ENCODE peak calls at places on chromosomes 4 and X, in four cellular contexts. One of them, this sample, is unnamed.
A peak's percentile ranks its signal among the peaks of the same experiment; 100 is the strongest.

GRCh38 chr4:48779095-48779997 is 733 bp downstream of the FRYL start:
- DNase-seq in GM12878: no peak
- DNase-seq in K562: peak; percentile 66
- DNase-seq in GM12891: peak; percentile 48
- DNase-seq in this sample: peak; percentile 36

GRCh38 chrX:150984164-150984824 is 1.2 kb downstream of the HMGB3 start:
- DNase-seq in GM12878: no peak
- DNase-seq in K562: peak; percentile 44
- DNase-seq in GM12891: no peak
- DNase-seq in this sample: no peak

GRCh38 chr4:6618386-6619115 is 21.9 kb upstream of the MRFAP1 start:
- DNase-seq in GM12878: no peak
- DNase-seq in K562: no peak
- DNase-seq in GM12891: no peak
- DNase-seq in this sample: no peak

GRCh38 chr4:158808399-158808798 is 39.6 kb downstream of the FNIP2 start:
- DNase-seq in GM12878: no peak
- DNase-seq in K562: no peak
- DNase-seq in GM12891: no peak
- DNase-seq in this sample: no peak

GRCh38 chr4:25190407-25190806 is 30.2 kb upstream of the SEPSECS start:
- DNase-seq in GM12878: no peak
- DNase-seq in K562: peak; percentile 25
- DNase-seq in GM12891: no peak
- DNase-seq in this sample: no peak

GRCh38 chrX:69024931-69025330 is 140.3 kb downstream of the PJA1 start:
- DNase-seq in GM12878: no peak
- DNase-seq in K562: no peak
- DNase-seq in GM12891: no peak
- DNase-seq in this sample: no peak

GRCh38 chr4:42282081-42282901 is 115.0 kb upstream of the SHISA3 start:
- DNase-seq in GM12878: peak; percentile 33
- DNase-seq in K562: peak; percentile 59
- DNase-seq in GM12891: peak; percentile 58
- DNase-seq in this sample: peak; percentile 15

GRCh38 chr4:25857403-25857802 is 5.4 kb downstream of the SEL1L3 start:
- DNase-seq in GM12878: no peak
- DNase-seq in K562: no peak
- DNase-seq in GM12891: no peak
- DNase-seq in this sample: no peak

GRCh38 chr4:119299221-119300071 is 22.5 kb downstream of the FABP2 start:
- DNase-seq in GM12878: peak; percentile 32
- DNase-seq in K562: peak; percentile 19
- DNase-seq in GM12891: no peak
- DNase-seq in this sample: peak; percentile 10

GRCh38 chr4:28360681-28361080 is 1500.0 kb downstream of the STIM2 start:
- DNase-seq in GM12878: no peak
- DNase-seq in K562: no peak
- DNase-seq in GM12891: no peak
- DNase-seq in this sample: no peak

GRCh38 chrX:82945332-82945731 is 562.8 kb upstream of the POU3F4 start:
- DNase-seq in GM12878: no peak
- DNase-seq in K562: no peak
- DNase-seq in GM12891: no peak
- DNase-seq in this sample: no peak

GRCh38 chr4:151798678-151799416 is 38.0 kb upstream of the GATB start:
- DNase-seq in GM12878: peak; percentile 57
- DNase-seq in K562: no peak
- DNase-seq in GM12891: peak; percentile 16
- DNase-seq in this sample: no peak

GRCh38 chr4:57122959-57123358 is 12.8 kb upstream of the IGFBP7 start:
- DNase-seq in GM12878: no peak
- DNase-seq in K562: no peak
- DNase-seq in GM12891: no peak
- DNase-seq in this sample: no peak

GRCh38 chr4:147175460-147176025 is 229.9 kb upstream of the TTC29 start:
- DNase-seq in GM12878: no peak
- DNase-seq in K562: no peak
- DNase-seq in GM12891: no peak
- DNase-seq in this sample: no peak

GRCh38 chr4:38590017-38590416 is 74.0 kb upstream of the KLF3 start:
- DNase-seq in GM12878: no peak
- DNase-seq in K562: no peak
- DNase-seq in GM12891: no peak
- DNase-seq in this sample: no peak

DNA sequence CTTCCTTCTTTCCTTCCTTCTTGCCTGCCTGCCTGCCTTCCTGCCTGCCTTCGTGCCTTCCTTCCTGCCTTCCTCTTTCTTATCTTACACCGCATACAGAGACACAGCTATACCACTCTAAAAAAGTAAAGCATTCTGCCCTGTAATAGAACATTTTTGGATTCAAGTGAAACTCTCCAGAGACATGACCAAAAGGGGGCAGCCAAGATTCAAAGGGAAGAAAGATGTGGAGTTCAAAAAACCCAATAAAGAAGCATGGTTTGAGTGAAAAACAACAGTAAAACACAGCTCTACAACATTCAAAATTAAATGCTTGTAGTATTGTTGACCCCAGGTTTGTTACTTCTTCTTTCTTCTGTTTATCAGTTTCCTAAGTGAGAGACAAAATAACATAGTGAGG is 914.9 kb upstream of the PCDH7 start:
- DNase-seq in GM12878: no peak
- DNase-seq in K562: no peak
- DNase-seq in GM12891: no peak
- DNase-seq in this sample: no peak
- TF ChIP-seq SPI1 in GM12878: no peak
- TF ChIP-seq SPI1 in K562: no peak
- TF ChIP-seq SPI1 in GM12891: no peak
- TF ChIP-seq SPI1 in this sample: no peak

GRCh38 chrX:2928583-2929434 is at the start of gene ARSD:
- DNase-seq in GM12878: no peak
- DNase-seq in K562: no peak
- DNase-seq in GM12891: peak; percentile 41
- DNase-seq in this sample: no peak

GRCh38 chrX:2931155-2931554 is 2.0 kb upstream of the ARSD start:
- DNase-seq in GM12878: no peak
- DNase-seq in K562: no peak
- DNase-seq in GM12891: no peak
- DNase-seq in this sample: no peak

GRCh38 chrX:2926664-2927275 is 2.4 kb downstream of the ARSD start:
- DNase-seq in GM12878: no peak
- DNase-seq in K562: no peak
- DNase-seq in GM12891: no peak
- DNase-seq in this sample: no peak

GRCh38 chrX:2931612-2932011 is 2.5 kb upstream of the ARSD start:
- DNase-seq in GM12878: no peak
- DNase-seq in K562: no peak
- DNase-seq in GM12891: no peak
- DNase-seq in this sample: no peak

GRCh38 chrX:2928127-2928582 is 984 bp downstream of the ARSD start:
- DNase-seq in GM12878: no peak
- DNase-seq in K562: no peak
- DNase-seq in GM12891: peak; percentile 8
- DNase-seq in this sample: no peak
- TF ChIP-seq SPI1 in GM12878: no peak
- TF ChIP-seq SPI1 in K562: no peak
- TF ChIP-seq SPI1 in GM12891: no peak
- TF ChIP-seq SPI1 in this sample: peak; percentile 15

DNA sequence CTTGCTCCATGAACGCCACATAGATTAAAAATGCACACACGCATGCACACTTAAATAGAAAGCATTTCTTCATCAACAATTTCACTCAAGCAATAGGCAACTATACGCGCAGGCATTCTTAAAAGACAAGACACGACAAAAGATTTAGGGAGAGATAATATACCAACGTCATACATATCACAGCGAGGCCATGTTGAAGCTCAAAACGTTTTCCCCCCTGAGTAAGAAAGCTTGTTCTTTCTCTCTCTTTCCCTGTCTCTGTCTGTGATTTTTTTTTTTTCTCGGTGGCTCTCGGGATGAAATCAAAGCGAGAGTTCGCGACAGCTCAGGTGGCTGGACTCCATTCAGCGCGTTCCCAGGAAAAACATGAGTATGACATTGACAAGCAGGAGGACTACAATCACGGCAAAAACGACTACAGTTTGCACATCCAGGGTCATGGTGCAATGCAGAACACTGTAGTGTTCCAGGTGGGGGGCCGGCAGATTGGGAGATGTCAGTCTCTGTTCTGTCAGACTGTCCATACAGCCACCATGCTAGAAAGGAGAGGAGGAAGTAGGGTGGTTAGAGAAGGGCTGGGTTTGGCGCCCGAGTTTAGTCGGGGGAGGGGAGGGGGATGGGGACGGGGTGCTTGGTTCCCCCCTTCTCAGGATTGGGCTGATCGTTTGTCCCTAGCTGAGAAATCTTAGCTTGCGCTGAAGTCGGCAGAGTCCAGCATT is 30.7 kb downstream of the ARHGEF9 start:
- DNase-seq in GM12878: no peak
- DNase-seq in K562: no peak
- DNase-seq in GM12891: no peak
- DNase-seq in this sample: no peak
- TF ChIP-seq SPI1 in GM12878: no peak
- TF ChIP-seq SPI1 in K562: no peak
- TF ChIP-seq SPI1 in GM12891: no peak
- TF ChIP-seq SPI1 in this sample: no peak

GRCh38 chr4:126306152-126306869 is 991.6 kb downstream of the FAT4 start:
- DNase-seq in GM12878: no peak
- DNase-seq in K562: no peak
- DNase-seq in GM12891: no peak
- DNase-seq in this sample: no peak
- TF ChIP-seq SPI1 in GM12878: no peak
- TF ChIP-seq SPI1 in K562: no peak
- TF ChIP-seq SPI1 in GM12891: no peak
- TF ChIP-seq SPI1 in this sample: no peak

GRCh38 chrX:134533952-134534351 is 74.0 kb downstream of the HPRT1 start:
- DNase-seq in GM12878: no peak
- DNase-seq in K562: no peak
- DNase-seq in GM12891: no peak
- DNase-seq in this sample: no peak
- TF ChIP-seq SPI1 in GM12878: no peak
- TF ChIP-seq SPI1 in K562: no peak
- TF ChIP-seq SPI1 in GM12891: no peak
- TF ChIP-seq SPI1 in this sample: no peak

GRCh38 chr4:68038272-68038671 is 75.0 kb upstream of the TMPRSS11A start:
- DNase-seq in GM12878: no peak
- DNase-seq in K562: no peak
- DNase-seq in GM12891: no peak
- DNase-seq in this sample: no peak
- TF ChIP-seq SPI1 in GM12878: no peak
- TF ChIP-seq SPI1 in K562: no peak
- TF ChIP-seq SPI1 in GM12891: no peak
- TF ChIP-seq SPI1 in this sample: no peak

GRCh38 chr4:10101559-10102192 is 14.9 kb downstream of the WDR1 start:
- DNase-seq in GM12878: no peak
- DNase-seq in K562: no peak
- DNase-seq in GM12891: no peak
- DNase-seq in this sample: no peak
- TF ChIP-seq SPI1 in GM12878: no peak
- TF ChIP-seq SPI1 in K562: no peak
- TF ChIP-seq SPI1 in GM12891: no peak
- TF ChIP-seq SPI1 in this sample: no peak

GRCh38 chr4:102439835-102440234 is 61.3 kb upstream of the NFKB1 start:
- DNase-seq in GM12878: no peak
- DNase-seq in K562: peak; percentile 13
- DNase-seq in GM12891: no peak
- DNase-seq in this sample: no peak
- TF ChIP-seq SPI1 in GM12878: no peak
- TF ChIP-seq SPI1 in K562: no peak
- TF ChIP-seq SPI1 in GM12891: no peak
- TF ChIP-seq SPI1 in this sample: no peak

GRCh38 chrX:101217689-101218088 is 1.9 kb upstream of the DRP2 start:
- DNase-seq in GM12878: no peak
- DNase-seq in K562: no peak
- DNase-seq in GM12891: no peak
- DNase-seq in this sample: no peak

GRCh38 chrX:101223226-101223625 is 3.6 kb downstream of the DRP2 start:
- DNase-seq in GM12878: no peak
- DNase-seq in K562: no peak
- DNase-seq in GM12891: no peak
- DNase-seq in this sample: no peak

GRCh38 chrX:101220881-101221280 is 1.3 kb downstream of the DRP2 start:
- DNase-seq in GM12878: no peak
- DNase-seq in K562: no peak
- DNase-seq in GM12891: no peak
- DNase-seq in this sample: no peak

GRCh38 chrX:101219116-101219839 is at the start of gene DRP2:
- DNase-seq in GM12878: no peak
- DNase-seq in K562: no peak
- DNase-seq in GM12891: no peak
- DNase-seq in this sample: no peak

GRCh38 chrX:101219840-101220191 is 230 bp downstream of the DRP2 start:
- DNase-seq in GM12878: no peak
- DNase-seq in K562: no peak
- DNase-seq in GM12891: no peak
- DNase-seq in this sample: no peak
- TF ChIP-seq SPI1 in GM12878: no peak
- TF ChIP-seq SPI1 in K562: no peak
- TF ChIP-seq SPI1 in GM12891: no peak
- TF ChIP-seq SPI1 in this sample: no peak